ENCODE peak calls at places on chromosomes 7 and 10, in five cellular contexts. T, J, Y, D and M are unnamed samples.

GRCh38 chr7:45292481-45292880 is 134.9 kb downstream of the RAMP3 start:
- DNase-seq in Y (no peak), J (no peak), D (no peak), T (no peak), M (no peak)

GRCh38 chr10:27815846-27816245 is 70.2 kb upstream of the MKX start:
- DNase-seq in Y (no peak), T (no peak), D (no peak), J (no peak), M (no peak)

GRCh38 chr10:63627376-63627775 is 106.2 kb downstream of the REEP3 start:
- DNase-seq in D (no peak), Y (no peak), J (no peak), T (no peak), M (no peak)

GRCh38 chr7:105024734-105025133 is 10.7 kb downstream of the KMT2E start:
- DNase-seq in T (peak), J (no peak), Y (no peak), D (no peak), M (no peak)

GRCh38 chr10:69389827-69390490 is 26.8 kb downstream of the TACR2 start:
- DNase-seq in J (no peak), Y (no peak), D (no peak), T (no peak), M (peak)

GRCh38 chr10:98467506-98468318 is 21.0 kb upstream of the HPS1 start:
- DNase-seq in J (no peak), Y (peak), D (peak), T (peak), M (peak)

GRCh38 chr7:133837248-133837647 is 289.9 kb upstream of the LRGUK start:
- DNase-seq in Y (no peak), D (no peak), J (no peak), T (no peak), M (no peak)

GRCh38 chr7:157432957-157433576 is 96.3 kb downstream of the DNAJB6 start:
- DNase-seq in D (no peak), Y (peak), T (no peak), J (no peak), M (peak)

GRCh38 chr7:80614911-80615310 is 23.5 kb upstream of the CD36 start:
- DNase-seq in Y (no peak), T (no peak), J (no peak), D (no peak), M (no peak)

GRCh38 chr10:59505931-59506330 is 143.6 kb upstream of the FAM13C start:
- DNase-seq in Y (no peak), D (no peak), T (no peak), J (no peak), M (no peak)

GRCh38 chr7:106612432-106612831 is 48.5 kb downstream of the CCDC71L start:
- DNase-seq in J (no peak), T (no peak), D (no peak), Y (no peak), M (no peak)

GRCh38 chr10:89600041-89600440 is 45.0 kb downstream of the PANK1 start:
- DNase-seq in Y (no peak), D (no peak), J (no peak), T (no peak), M (no peak)

GRCh38 chr10:85767936-85768335 is 598.7 kb downstream of the GRID1 start:
- DNase-seq in Y (no peak), J (no peak), D (no peak), T (no peak), M (no peak)

GRCh38 chr10:26334932-26335573 is 103.1 kb upstream of the APBB1IP start:
- DNase-seq in J (no peak), T (peak), D (peak), Y (peak), M (peak)

GRCh38 chr10:133397938-133398337 is 4.0 kb downstream of the MTG1 start:
- DNase-seq in Y (no peak), T (no peak), J (no peak), D (no peak), M (no peak)

GRCh38 chr7:77197135-77197534 is 2.5 kb downstream of the FGL2 start:
- DNase-seq in T (no peak), D (no peak), J (no peak), Y (no peak), M (no peak)

GRCh38 chr7:154914580-154915380 is 88.1 kb downstream of the PAXIP1 start:
- DNase-seq in Y (no peak), J (peak), D (no peak), T (no peak), M (no peak)

GRCh38 chr7:16040381-16040780 is 353.9 kb upstream of the MEOX2 start:
- DNase-seq in Y (no peak), T (no peak), J (no peak), D (no peak), M (no peak)

GRCh38 chr7:136874393-136875032 is 6.1 kb downstream of the CHRM2 start:
- DNase-seq in J (no peak), T (peak), Y (peak), D (no peak), M (no peak)

GRCh38 chr10:101062231-101063161 is 707 bp downstream of the KAZALD1 start:
- DNase-seq in D (no peak), Y (peak), T (peak), J (peak), M (peak)

GRCh38 chr10:103111031-103111917 is 81.8 kb downstream of the NT5C2 start:
- DNase-seq in J (no peak), D (no peak), T (peak), Y (peak), M (no peak)

GRCh38 chr10:104197364-104197763 is 34.8 kb downstream of the CFAP43 start:
- DNase-seq in D (peak), Y (no peak), J (no peak), T (peak), M (peak)

GRCh38 chr10:23695825-23696420 is 257.0 kb downstream of the OTUD1 start:
- DNase-seq in T (no peak), Y (no peak), D (no peak), J (no peak), M (no peak)

GRCh38 chr7:50718876-50719275 is 63.8 kb downstream of the GRB10 start:
- DNase-seq in J (no peak), Y (no peak), D (no peak), T (peak), M (no peak)

GRCh38 chr7:44537442-44537841 is 3.7 kb downstream of the NPC1L1 start:
- DNase-seq in T (no peak), Y (no peak), D (no peak), J (no peak), M (no peak)

GRCh38 chr10:6590100-6590499 is 10.0 kb upstream of the PRKCQ start:
- DNase-seq in J (no peak), Y (no peak), D (no peak), T (no peak), M (no peak)

GRCh38 chr10:29658984-29659769 is 24.4 kb upstream of the SVIL start:
- DNase-seq in D (peak), T (peak), Y (peak), J (peak), M (peak)

GRCh38 chr10:84205049-84205852 is 10.9 kb downstream of the CDHR1 start:
- DNase-seq in Y (peak), T (peak), J (no peak), D (peak), M (peak)

GRCh38 chr10:72462261-72462660 is 107.5 kb upstream of the DNAJB12 start:
- DNase-seq in D (no peak), J (no peak), Y (no peak), T (no peak), M (no peak)

GRCh38 chr7:142557971-142558582 is 191.2 kb upstream of the PRSS1 start:
- DNase-seq in Y (peak), J (no peak), D (no peak), T (peak), M (peak)
- TF ChIP-seq CTCF in Y (peak), J (peak), D (peak), T (peak), M (peak)

DNA sequence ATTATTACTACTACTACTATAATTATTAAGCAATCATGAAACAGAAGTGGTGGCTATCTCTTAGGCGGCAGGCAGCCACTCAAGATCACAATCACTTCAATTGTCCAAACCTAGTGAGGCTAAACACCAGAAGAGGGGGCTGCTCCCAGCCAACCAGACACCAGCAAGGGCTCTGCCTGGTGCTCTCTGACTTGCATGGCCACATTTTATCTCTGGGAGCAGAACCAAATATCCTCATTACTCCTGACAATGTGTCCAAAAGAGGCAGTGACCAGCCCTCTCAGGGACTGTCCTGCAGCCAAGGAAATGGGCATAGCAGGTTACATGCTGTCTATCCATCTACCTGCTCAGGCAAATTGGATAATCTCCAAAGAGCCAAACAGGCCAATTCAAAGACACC is 187.4 kb upstream of the PDE1C start:
- DNase-seq in T (no peak), D (no peak), J (peak), Y (no peak), M (no peak)
- TF ChIP-seq CTCF in T (no peak), D (no peak), J (no peak), Y (no peak), M (no peak)

DNA sequence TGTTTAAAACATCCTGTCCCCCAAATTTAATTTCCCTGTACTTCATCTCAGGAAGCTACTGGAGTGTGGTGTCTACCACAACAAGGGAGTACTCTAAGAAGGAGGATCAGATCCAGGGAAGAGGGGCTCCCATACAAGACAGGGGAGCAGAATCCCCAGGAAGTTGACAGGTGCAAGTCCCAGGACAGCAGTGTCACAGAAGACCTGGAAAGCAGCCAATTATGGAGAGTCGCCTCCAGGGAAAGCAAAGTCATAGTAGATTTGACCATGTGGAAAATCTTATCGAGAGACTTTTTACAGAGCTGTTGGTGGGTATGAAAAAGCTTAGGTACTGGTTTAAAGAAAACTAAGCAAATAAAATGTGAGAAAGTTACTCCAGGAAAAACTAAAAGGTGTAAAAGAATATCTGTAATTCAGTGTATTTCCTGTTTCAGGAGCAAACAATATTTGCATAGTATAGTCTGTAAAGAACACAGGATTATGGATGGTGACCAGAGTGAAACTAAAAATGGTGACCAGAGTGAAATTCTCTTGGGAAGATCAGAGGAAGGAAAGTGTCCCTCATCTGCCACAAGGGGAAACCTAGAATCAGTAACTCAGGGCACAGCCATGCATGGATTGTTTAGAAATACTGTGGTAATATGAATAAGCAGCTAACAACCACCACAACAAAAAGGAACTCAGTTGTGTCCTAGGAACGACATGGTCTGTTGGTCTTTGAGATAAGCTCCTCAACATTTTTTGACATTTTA is 44.5 kb downstream of the LANCL2 start:
- DNase-seq in D (no peak), T (no peak), J (no peak), Y (no peak), M (no peak)
- TF ChIP-seq CTCF in D (peak), T (no peak), J (no peak), Y (no peak), M (no peak)

DNA sequence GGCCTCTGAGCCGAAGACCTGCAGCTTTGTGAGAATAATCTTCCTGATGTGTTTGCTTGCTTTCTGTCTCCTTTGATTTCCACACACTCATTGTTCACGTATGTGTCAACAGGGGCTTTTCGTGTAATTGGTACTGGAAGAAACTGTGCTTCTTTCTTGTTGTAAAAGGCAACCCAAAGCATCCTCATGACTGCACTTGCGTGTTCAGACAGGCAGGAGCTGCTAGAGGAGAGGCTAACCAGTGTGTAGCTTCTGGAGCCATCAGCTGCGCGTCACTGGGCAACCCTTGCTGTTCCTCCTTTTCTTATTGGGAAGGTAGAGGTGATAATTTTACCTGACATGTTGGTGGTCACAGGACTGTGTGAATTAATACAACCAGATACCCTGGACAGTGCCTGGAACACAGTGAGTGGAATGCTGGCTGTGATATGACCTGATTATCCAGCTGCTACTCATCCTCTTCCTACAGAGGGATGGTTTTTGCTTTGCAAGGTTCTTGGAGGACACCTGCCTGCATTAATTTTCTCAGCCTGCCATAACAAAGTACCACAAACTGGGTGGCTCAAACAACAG is 213.0 kb downstream of the ABCA13 start:
- DNase-seq in J (no peak), T (no peak), Y (no peak), D (no peak), M (no peak)
- TF ChIP-seq CTCF in J (no peak), T (no peak), Y (no peak), D (no peak), M (no peak)

GRCh38 chr10:70537398-70538194 is 59.0 kb downstream of the PALD1 start:
- DNase-seq in D (no peak), J (no peak), T (peak), Y (peak), M (peak)
- TF ChIP-seq CTCF in D (peak), J (peak), T (peak), Y (peak), M (peak)

GRCh38 chr10:50574932-50575331 is 48.8 kb downstream of the SGMS1 start:
- DNase-seq in J (no peak), Y (no peak), T (no peak), D (no peak), M (no peak)

GRCh38 chr10:50576245-50576815 is 47.4 kb downstream of the SGMS1 start:
- DNase-seq in J (no peak), T (no peak), D (no peak), Y (no peak), M (peak)

GRCh38 chr10:50575477-50576244 is 48.1 kb downstream of the SGMS1 start:
- DNase-seq in J (no peak), Y (no peak), D (no peak), T (no peak), M (no peak)

GRCh38 chr10:50572017-50572491 is 51.7 kb downstream of the SGMS1 start:
- DNase-seq in T (peak), J (no peak), D (no peak), Y (no peak), M (no peak)

GRCh38 chr10:50574305-50574704 is 49.5 kb downstream of the SGMS1 start:
- DNase-seq in J (no peak), T (no peak), D (no peak), Y (no peak), M (no peak)
- TF ChIP-seq CTCF in J (peak), T (no peak), D (no peak), Y (peak), M (no peak)